ENCODE peak calls at places on chromosomes 4 and X, in four cellular contexts. H is A549, T is HepG2, L is K562. I is an unnamed sample.
A peak's percentile ranks its signal among the peaks of the same experiment; 100 is the strongest.

GRCh38 chrX:9997524-9997923 is 30.4 kb downstream of the CLDN34 start:
- DNase-seq in T (no peak), H (no peak), L (no peak), I (no peak)

GRCh38 chrX:102339312-102340298 is 92.6 kb downstream of the NXF2 start:
- DNase-seq in L (no peak), H (no peak), T (no peak), I (no peak)

GRCh38 chrX:81779701-81780100 is 577.8 kb downstream of the SH3BGRL start:
- DNase-seq in T (no peak), L (no peak), H (no peak), I (no peak)

GRCh38 chrX:69556094-69557011 is 52.2 kb downstream of the NALF2 start:
- DNase-seq in H (peak; percentile 2), T (peak; percentile 99), L (peak; percentile 26), I (peak; percentile 52)

GRCh38 chrX:24658421-24658820 is 11.3 kb upstream of the PCYT1B start:
- DNase-seq in H (no peak), L (no peak), T (no peak), I (no peak)

GRCh38 chrX:34365482-34365881 is 233.4 kb upstream of the FAM47A start:
- DNase-seq in H (no peak), T (no peak), L (no peak), I (no peak)

GRCh38 chrX:134247492-134247891 is 10.5 kb downstream of the CCDC160 start:
- DNase-seq in T (no peak), H (no peak), L (no peak), I (no peak)

GRCh38 chr4:185626798-185627197 is 91.5 kb upstream of the PDLIM3 start:
- DNase-seq in H (no peak), L (no peak), T (no peak), I (no peak)

GRCh38 chr4:125750827-125751466 is 436.2 kb downstream of the FAT4 start:
- DNase-seq in H (peak; percentile 17), T (peak; percentile 23), L (no peak), I (no peak)

GRCh38 chr4:1842993-1843448 is 12.9 kb downstream of the LETM1 start:
- DNase-seq in L (no peak), T (no peak), H (no peak), I (no peak)

GRCh38 chrX:38117485-38117884 is 103.2 kb downstream of the SRPX start:
- DNase-seq in H (no peak), T (no peak), L (no peak), I (no peak)

GRCh38 chr4:88458091-88458740 is 1.3 kb downstream of the HERC5 start:
- DNase-seq in L (no peak), H (no peak), T (no peak), I (no peak)

GRCh38 chr4:106034751-106035150 is 139.5 kb downstream of the NPNT start:
- DNase-seq in H (no peak), L (no peak), T (no peak), I (no peak)

GRCh38 chr4:3414421-3415279 is 27.1 kb upstream of the HGFAC start:
- DNase-seq in T (no peak), H (no peak), L (no peak), I (no peak)

GRCh38 chrX:134512566-134512965 is 52.6 kb downstream of the HPRT1 start:
- DNase-seq in H (peak; percentile 59), T (peak; percentile 25), L (no peak), I (no peak)

GRCh38 chr4:149987330-149987751 is 90.9 kb upstream of the DCLK2 start:
- DNase-seq in T (no peak), H (no peak), L (no peak), I (no peak)

GRCh38 chrX:3403748-3404147 is 57.3 kb upstream of the MXRA5 start:
- DNase-seq in H (no peak), L (no peak), T (no peak), I (no peak)

GRCh38 chr4:56321246-56321645 is 66.0 kb downstream of the AASDH start:
- DNase-seq in H (no peak), T (no peak), L (no peak), I (no peak)

GRCh38 chrX:118872102-118872566 is 48.5 kb downstream of the ZCCHC12 start:
- DNase-seq in T (no peak), L (no peak), H (no peak), I (no peak)

GRCh38 chr4:146654976-146655761 is 16.5 kb downstream of the POU4F2 start:
- DNase-seq in H (no peak), T (no peak), L (no peak), I (peak; percentile 77)

GRCh38 chr4:129261584-129261983 is 165.6 kb downstream of the C4orf33 start:
- DNase-seq in L (no peak), T (no peak), H (no peak), I (no peak)

GRCh38 chr4:152352645-152353116 is 183.2 kb downstream of the FBXW7 start:
- DNase-seq in T (peak; percentile 46), L (peak; percentile 39), H (peak; percentile 8), I (no peak)

GRCh38 chr4:5955201-5955821 is 62.4 kb upstream of the CRMP1 start:
- DNase-seq in L (no peak), H (no peak), T (no peak), I (no peak)

GRCh38 chr4:5956285-5957021 is 61.8 kb downstream of the C4orf50 start:
- DNase-seq in T (peak; percentile 11), L (no peak), H (no peak), I (no peak)

GRCh38 chr4:5954056-5954760 is 61.3 kb upstream of the CRMP1 start:
- DNase-seq in L (no peak), H (no peak), T (no peak), I (no peak)

GRCh38 chr4:5957091-5957490 is 61.1 kb downstream of the C4orf50 start:
- DNase-seq in L (no peak), T (no peak), H (no peak), I (no peak)

DNA sequence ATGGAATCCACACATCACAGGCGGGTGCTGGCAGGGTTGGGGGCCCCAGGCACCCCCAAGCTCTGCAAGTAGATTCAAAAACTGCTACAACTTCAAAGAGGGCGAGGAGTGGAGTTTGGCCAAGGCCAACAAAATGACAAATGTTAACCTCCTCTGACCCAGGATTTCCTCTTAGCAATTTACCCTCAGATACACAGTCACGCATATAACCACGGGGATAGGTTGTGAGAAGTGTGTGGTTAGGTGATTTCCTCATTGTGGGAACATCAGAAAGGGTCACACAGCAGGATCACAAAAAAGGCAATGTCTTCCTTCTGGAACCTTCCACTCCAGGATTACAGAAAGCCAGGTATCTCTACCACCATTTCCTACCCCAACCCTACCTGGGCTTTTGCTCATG is 62.4 kb downstream of the C4orf50 start:
- DNase-seq in H (no peak), L (no peak), T (no peak), I (no peak)
- TF ChIP-seq PHF8 in H (no peak), L (no peak), T (no peak), I (no peak)

GRCh38 chr4:11720292-11720691 is 291.6 kb upstream of the HS3ST1 start:
- DNase-seq in L (no peak), T (no peak), H (peak; percentile 2), I (no peak)
- TF ChIP-seq PHF8 in L (no peak), T (no peak), H (no peak), I (no peak)

DNA sequence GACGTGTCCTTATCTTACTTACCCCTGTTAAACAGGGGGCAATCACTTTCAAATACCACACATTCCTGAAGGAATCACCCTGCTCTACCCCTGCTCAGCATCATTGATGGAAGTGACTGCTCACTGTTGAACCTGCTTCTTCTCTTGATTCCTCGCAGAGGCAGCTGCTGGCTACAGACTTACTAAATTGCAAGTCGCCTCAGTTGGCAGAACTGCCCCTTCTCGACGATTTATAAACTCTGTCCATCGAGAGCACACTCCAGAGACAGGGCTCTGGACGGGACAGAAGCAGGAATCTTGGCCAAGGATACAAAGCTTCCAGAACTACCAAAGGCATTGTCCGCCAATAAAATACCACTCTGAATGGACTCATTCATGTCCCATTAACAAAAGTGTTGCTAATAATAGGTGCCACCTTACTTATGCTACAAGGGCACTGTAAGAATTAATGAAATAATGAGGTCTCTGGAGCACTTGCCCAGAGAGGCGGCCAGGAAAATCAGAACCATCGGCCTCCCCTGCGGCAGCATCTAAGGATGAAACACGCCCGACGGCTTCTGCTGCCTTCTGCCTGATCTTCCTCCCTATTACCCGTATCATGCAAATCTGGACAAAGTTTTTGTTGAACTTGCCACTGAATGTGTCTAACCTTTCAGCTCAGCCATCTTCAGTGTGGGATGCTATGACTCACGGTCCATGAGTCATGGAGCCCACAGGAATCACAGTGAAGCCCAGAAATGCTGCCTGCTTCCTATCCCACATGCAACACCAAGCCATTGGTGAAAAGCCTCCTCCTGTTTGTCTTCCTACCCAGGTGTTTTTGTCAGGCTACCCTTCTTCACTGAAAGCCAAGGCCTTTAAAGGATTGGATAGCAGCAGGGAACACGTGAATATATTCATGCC is 164.9 kb downstream of the MAML3 start:
- DNase-seq in L (no peak), H (peak; percentile 70), T (peak; percentile 16), I (no peak)
- TF ChIP-seq PHF8 in L (no peak), H (no peak), T (no peak), I (no peak)

GRCh38 chrX:18789916-18790315 is 82.5 kb downstream of the PPEF1 start:
- DNase-seq in T (no peak), L (no peak), H (no peak), I (no peak)
- TF ChIP-seq PHF8 in T (no peak), L (no peak), H (no peak), I (no peak)

GRCh38 chr4:43277003-43277402 is 384.5 kb downstream of the GRXCR1 start:
- DNase-seq in L (no peak), T (no peak), H (no peak), I (no peak)
- TF ChIP-seq PHF8 in L (no peak), T (no peak), H (no peak), I (no peak)

GRCh38 chr4:11183358-11183745 is 245.3 kb downstream of the HS3ST1 start:
- DNase-seq in H (no peak), L (no peak), T (no peak), I (no peak)
- TF ChIP-seq PHF8 in H (no peak), L (no peak), T (no peak), I (no peak)

GRCh38 chr4:39044364-39044946 is 12.2 kb upstream of the TMEM156 start:
- DNase-seq in L (peak; percentile 93), H (peak; percentile 81), T (peak; percentile 93), I (peak; percentile 89)

GRCh38 chr4:39044947-39045734 is 12.9 kb upstream of the TMEM156 start:
- DNase-seq in H (no peak), T (no peak), L (peak; percentile 72), I (no peak)

GRCh38 chr4:39047691-39048090 is 14.3 kb upstream of the KLHL5 start:
- DNase-seq in L (no peak), T (no peak), H (no peak), I (no peak)

GRCh38 chr4:39045791-39046221 is 13.6 kb upstream of the TMEM156 start:
- DNase-seq in T (peak; percentile 43), L (no peak), H (no peak), I (no peak)

GRCh38 chr4:39046243-39046642 is 14.0 kb upstream of the TMEM156 start:
- DNase-seq in T (peak; percentile 41), H (no peak), L (peak; percentile 27), I (no peak)
- TF ChIP-seq PHF8 in T (no peak), H (no peak), L (no peak), I (no peak)

GRCh38 chrX:42602136-42602535 is 175.8 kb downstream of the PPP1R2C start:
- DNase-seq in T (no peak), L (no peak), H (no peak), I (no peak)
- TF ChIP-seq PHF8 in T (no peak), L (no peak), H (no peak), I (no peak)

I was measured in H1.